ENCODE peak calls at places on chromosomes 11 and 22, in four cellular contexts. J is brain microvascular endothelial cell, S is bronchial epithelial cell, D is body of pancreas. U is an unnamed sample.

GRCh38 chr11:84607975-84608787 is 1019.0 kb downstream of the DLG2 start:
- DNase-seq in J (no peak), D (no peak), S (no peak), U (no peak)

GRCh38 chr11:103700605-103701004 is 335.8 kb upstream of the DDI1 start:
- DNase-seq in D (no peak), S (peak), J (peak), U (peak)

GRCh38 chr11:19595840-19596751 is 116.5 kb upstream of the NAV2 start:
- DNase-seq in J (peak), S (peak), D (no peak), U (peak)

GRCh38 chr11:83641511-83641910 is 355.3 kb upstream of the CCDC90B start:
- DNase-seq in S (no peak), J (no peak), D (no peak), U (peak)

GRCh38 chr11:37642321-37642720 is 1044.3 kb upstream of the RAG2 start:
- DNase-seq in J (no peak), S (no peak), D (no peak), U (no peak)

GRCh38 chr11:18536195-18536594 is 9.5 kb upstream of the TSG101 start:
- DNase-seq in J (no peak), D (no peak), S (no peak), U (no peak)

GRCh38 chr22:39477542-39477941 is 20.7 kb downstream of the MGAT3 start:
- DNase-seq in J (no peak), S (no peak), D (no peak), U (no peak)

GRCh38 chr22:39178206-39179111 is 26.0 kb upstream of the CBX7 start:
- DNase-seq in S (peak), D (no peak), J (peak), U (no peak)

GRCh38 chr22:49090061-49090852 is 737.4 kb downstream of the BRD1 start:
- DNase-seq in J (no peak), S (no peak), D (no peak), U (no peak)

GRCh38 chr11:5369793-5370192 is 13.8 kb upstream of the OR51M1 start:
- DNase-seq in D (no peak), S (peak), J (peak), U (no peak)

GRCh38 chr11:19727246-19727645 is 14.6 kb downstream of the NAV2 start:
- DNase-seq in S (no peak), J (peak), D (no peak), U (no peak)

GRCh38 chr11:8408151-8408930 is 144.7 kb upstream of the LMO1 start:
- DNase-seq in J (no peak), D (no peak), S (peak), U (no peak)

GRCh38 chr11:88179141-88179540 is 3.9 kb upstream of the RAB38 start:
- DNase-seq in D (no peak), S (peak), J (peak), U (no peak)

GRCh38 chr11:15198284-15198683 is 83.6 kb downstream of the INSC start:
- DNase-seq in D (no peak), S (no peak), J (no peak), U (no peak)

GRCh38 chr11:121086866-121087265 is 14.2 kb upstream of the TECTA start:
- DNase-seq in D (no peak), J (no peak), S (no peak), U (no peak)

GRCh38 chr11:65355013-65355775 is 643 bp downstream of the TIGD3 start:
- DNase-seq in J (no peak), D (peak), S (no peak), U (no peak)

GRCh38 chr11:1546536-1547466 is 25.3 kb downstream of the DUSP8 start:
- DNase-seq in D (peak), J (no peak), S (no peak), U (no peak)

GRCh38 chr22:49502126-49502826 is 325.4 kb downstream of the BRD1 start:
- DNase-seq in J (peak), S (no peak), D (no peak), U (no peak)

GRCh38 chr11:45578286-45578685 is 87.1 kb downstream of the CHST1 start:
- DNase-seq in S (no peak), J (no peak), D (no peak), U (no peak)

GRCh38 chr11:4134844-4135243 is 40.2 kb downstream of the RRM1 start:
- DNase-seq in S (peak), J (peak), D (no peak), U (peak)

GRCh38 chr11:27282141-27282590 is 80.8 kb downstream of the CCDC34 start:
- DNase-seq in S (no peak), J (peak), D (no peak), U (peak)

GRCh38 chr11:6618117-6619020 is 853 bp downstream of the TPP1 start:
- DNase-seq in D (no peak), J (peak), S (peak), U (peak)

GRCh38 chr22:29813126-29813525 is 24.9 kb downstream of the ASCC2 start:
- DNase-seq in D (no peak), J (no peak), S (no peak), U (no peak)

GRCh38 chr11:122808494-122808893 is 29.8 kb upstream of the CRTAM start:
- DNase-seq in D (no peak), J (peak), S (peak), U (no peak)

GRCh38 chr22:49638788-49639187 is 188.9 kb downstream of the BRD1 start:
- DNase-seq in J (peak), S (no peak), D (no peak), U (no peak)

GRCh38 chr22:37240941-37241320 is 3.1 kb downstream of the RAC2 start:
- DNase-seq in S (no peak), J (no peak), D (no peak), U (no peak)

GRCh38 chr11:44383246-44383645 is 73.3 kb upstream of the ALX4 start:
- DNase-seq in S (no peak), D (no peak), J (no peak), U (no peak)

GRCh38 chr11:10751581-10751940 is 515 bp downstream of the CTR9 start:
- DNase-seq in S (peak), J (no peak), D (no peak), U (no peak)

GRCh38 chr22:17918840-17919239 is 105.5 kb downstream of the MICAL3 start:
- DNase-seq in D (no peak), J (no peak), S (no peak), U (peak)
- TF ChIP-seq CTCF in D (no peak), J (no peak), S (no peak), U (no peak)

GRCh38 chr22:45740236-45740635 is 68.6 kb downstream of the ATXN10 start:
- DNase-seq in D (no peak), S (no peak), J (peak), U (no peak)

GRCh38 chr22:45731798-45732495 is 60.3 kb downstream of the ATXN10 start:
- DNase-seq in S (peak), J (no peak), D (no peak), U (no peak)

GRCh38 chr22:45738206-45738605 is 66.6 kb downstream of the ATXN10 start:
- DNase-seq in J (no peak), S (no peak), D (no peak), U (no peak)

GRCh38 chr22:45731041-45731797 is 59.6 kb downstream of the ATXN10 start:
- DNase-seq in J (peak), S (peak), D (no peak), U (no peak)

GRCh38 chr22:45735273-45735672 is 63.6 kb downstream of the ATXN10 start:
- DNase-seq in J (no peak), D (no peak), S (no peak), U (no peak)
- H3K4me3 ChIP-seq in J (no peak), D (no peak), S (no peak), U (no peak)

GRCh38 chr11:133619973-133620372 is 87.7 kb upstream of the OPCML start:
- DNase-seq in S (peak), J (no peak), D (no peak), U (no peak)

GRCh38 chr11:133618500-133618899 is 86.2 kb upstream of the OPCML start:
- DNase-seq in J (no peak), S (no peak), D (no peak), U (no peak)

GRCh38 chr11:133619397-133619796 is 87.1 kb upstream of the OPCML start:
- DNase-seq in J (no peak), D (no peak), S (no peak), U (no peak)
- TF ChIP-seq CTCF in J (no peak), D (no peak), S (no peak), U (no peak)

GRCh38 chr11:115760528-115760837 is 256.3 kb upstream of the CADM1 start:
- DNase-seq in D (peak), J (no peak), S (no peak), U (no peak)
- H3K4me3 ChIP-seq in D (no peak), J (peak), S (peak), U (peak)

GRCh38 chr11:74687237-74688005 is 43.8 kb downstream of the CHRDL2 start:
- DNase-seq in D (no peak), S (no peak), J (no peak), U (no peak)
- TF ChIP-seq CTCF in D (no peak), S (no peak), J (no peak), U (no peak)

GRCh38 chr11:96366024-96366423 is 23.0 kb upstream of the MAML2 start:
- DNase-seq in S (no peak), D (no peak), J (no peak), U (no peak)
- H3K4me3 ChIP-seq in S (no peak), D (no peak), J (no peak), U (no peak)

GRCh38 chr11:100445231-100445735 is 241.8 kb upstream of the ARHGAP42 start:
- DNase-seq in S (peak), D (peak), J (peak), U (no peak)
- TF ChIP-seq CTCF in S (no peak), D (no peak), J (no peak), U (no peak)

GRCh38 chr22:41885576-41885975 is 29.3 kb downstream of the SHISA8 start:
- DNase-seq in J (no peak), S (no peak), D (no peak), U (no peak)
- H3K4me3 ChIP-seq in J (no peak), S (no peak), D (no peak), U (no peak)

GRCh38 chr22:48060266-48060665 is 1297.8 kb downstream of the TBC1D22A start:
- DNase-seq in J (no peak), S (no peak), D (no peak), U (no peak)
- TF ChIP-seq CTCF in J (no peak), S (no peak), D (no peak), U (no peak)